ENCODE peak calls at places on chromosomes 5 and 9, in ten cellular contexts. One of them, this sample, is unnamed.
A peak's percentile ranks its signal among the peaks of the same experiment; 100 is the strongest.

GRCh38 chr9:34554211-34555001 is 31.6 kb upstream of the ENHO start:
- DNase-seq in stimulated activated CD4-positive, alpha-beta T cell treated with anti-CD3 and anti-CD28 coated beads, Interleukin-2, amount 100 ng/mL, for 48 hours: no peak
- DNase-seq in retina: peak; percentile 50
- DNase-seq in psoas muscle: no peak
- DNase-seq in naive B cell: no peak
- DNase-seq in NCI-H526: peak; percentile 66
- DNase-seq in stimulated activated naive CD4-positive, alpha-beta T cell: no peak
- DNase-seq in sciatic nerve: no peak
- DNase-seq in tibial artery: no peak
- DNase-seq in glomerular endothelial cell: no peak
- DNase-seq in this sample: no peak

GRCh38 chr9:134227451-134228411 is 63.4 kb upstream of the RNU6ATAC start:
- DNase-seq in stimulated activated CD4-positive, alpha-beta T cell treated with anti-CD3 and anti-CD28 coated beads, Interleukin-2, amount 100 ng/mL, for 48 hours: no peak
- DNase-seq in retina: no peak
- DNase-seq in psoas muscle: no peak
- DNase-seq in naive B cell: no peak
- DNase-seq in NCI-H526: no peak
- DNase-seq in stimulated activated naive CD4-positive, alpha-beta T cell: no peak
- DNase-seq in sciatic nerve: no peak
- DNase-seq in tibial artery: no peak
- DNase-seq in glomerular endothelial cell: no peak
- DNase-seq in this sample: peak; percentile 42

GRCh38 chr5:98679963-98680362 is 93.5 kb upstream of the RGMB start:
- DNase-seq in stimulated activated CD4-positive, alpha-beta T cell treated with anti-CD3 and anti-CD28 coated beads, Interleukin-2, amount 100 ng/mL, for 48 hours: no peak
- DNase-seq in retina: no peak
- DNase-seq in psoas muscle: no peak
- DNase-seq in naive B cell: no peak
- DNase-seq in NCI-H526: no peak
- DNase-seq in stimulated activated naive CD4-positive, alpha-beta T cell: no peak
- DNase-seq in sciatic nerve: no peak
- DNase-seq in tibial artery: no peak
- DNase-seq in glomerular endothelial cell: no peak
- DNase-seq in this sample: no peak

GRCh38 chr9:20253635-20254034 is 368.7 kb downstream of the MLLT3 start:
- DNase-seq in stimulated activated CD4-positive, alpha-beta T cell treated with anti-CD3 and anti-CD28 coated beads, Interleukin-2, amount 100 ng/mL, for 48 hours: no peak
- DNase-seq in retina: no peak
- DNase-seq in psoas muscle: no peak
- DNase-seq in naive B cell: no peak
- DNase-seq in NCI-H526: no peak
- DNase-seq in stimulated activated naive CD4-positive, alpha-beta T cell: no peak
- DNase-seq in sciatic nerve: no peak
- DNase-seq in tibial artery: no peak
- DNase-seq in glomerular endothelial cell: no peak
- DNase-seq in this sample: no peak

GRCh38 chr9:136975624-136976023 is 1.7 kb upstream of the PTGDS start:
- DNase-seq in stimulated activated CD4-positive, alpha-beta T cell treated with anti-CD3 and anti-CD28 coated beads, Interleukin-2, amount 100 ng/mL, for 48 hours: peak; percentile 35
- DNase-seq in retina: no peak
- DNase-seq in psoas muscle: no peak
- DNase-seq in naive B cell: no peak
- DNase-seq in NCI-H526: no peak
- DNase-seq in stimulated activated naive CD4-positive, alpha-beta T cell: no peak
- DNase-seq in sciatic nerve: no peak
- DNase-seq in tibial artery: no peak
- DNase-seq in glomerular endothelial cell: no peak
- DNase-seq in this sample: no peak

GRCh38 chr9:133115604-133116345 is 5.3 kb downstream of the RALGDS start:
- DNase-seq in stimulated activated CD4-positive, alpha-beta T cell treated with anti-CD3 and anti-CD28 coated beads, Interleukin-2, amount 100 ng/mL, for 48 hours: peak; percentile 65
- DNase-seq in retina: peak; percentile 27
- DNase-seq in psoas muscle: peak; percentile 36
- DNase-seq in naive B cell: no peak
- DNase-seq in NCI-H526: no peak
- DNase-seq in stimulated activated naive CD4-positive, alpha-beta T cell: no peak
- DNase-seq in sciatic nerve: no peak
- DNase-seq in tibial artery: no peak
- DNase-seq in glomerular endothelial cell: no peak
- DNase-seq in this sample: peak; percentile 51

GRCh38 chr5:154603978-154604679 is 126.1 kb upstream of the HAND1 start:
- DNase-seq in stimulated activated CD4-positive, alpha-beta T cell treated with anti-CD3 and anti-CD28 coated beads, Interleukin-2, amount 100 ng/mL, for 48 hours: no peak
- DNase-seq in retina: peak; percentile 48
- DNase-seq in psoas muscle: no peak
- DNase-seq in naive B cell: no peak
- DNase-seq in NCI-H526: no peak
- DNase-seq in stimulated activated naive CD4-positive, alpha-beta T cell: no peak
- DNase-seq in sciatic nerve: no peak
- DNase-seq in tibial artery: no peak
- DNase-seq in glomerular endothelial cell: no peak
- DNase-seq in this sample: no peak

GRCh38 chr5:143448518-143448917 is 45.0 kb upstream of the NR3C1 start:
- DNase-seq in stimulated activated CD4-positive, alpha-beta T cell treated with anti-CD3 and anti-CD28 coated beads, Interleukin-2, amount 100 ng/mL, for 48 hours: no peak
- DNase-seq in retina: no peak
- DNase-seq in psoas muscle: no peak
- DNase-seq in naive B cell: no peak
- DNase-seq in NCI-H526: no peak
- DNase-seq in stimulated activated naive CD4-positive, alpha-beta T cell: no peak
- DNase-seq in sciatic nerve: no peak
- DNase-seq in tibial artery: no peak
- DNase-seq in glomerular endothelial cell: no peak
- DNase-seq in this sample: no peak

GRCh38 chr9:32525506-32525905 is 490 bp downstream of the RIGI start:
- DNase-seq in stimulated activated CD4-positive, alpha-beta T cell treated with anti-CD3 and anti-CD28 coated beads, Interleukin-2, amount 100 ng/mL, for 48 hours: no peak
- DNase-seq in retina: peak; percentile 31
- DNase-seq in psoas muscle: no peak
- DNase-seq in naive B cell: no peak
- DNase-seq in NCI-H526: no peak
- DNase-seq in stimulated activated naive CD4-positive, alpha-beta T cell: no peak
- DNase-seq in sciatic nerve: no peak
- DNase-seq in tibial artery: no peak
- DNase-seq in glomerular endothelial cell: no peak
- DNase-seq in this sample: no peak

GRCh38 chr5:147690595-147690994 is 91.9 kb downstream of the JAKMIP2 start:
- DNase-seq in stimulated activated CD4-positive, alpha-beta T cell treated with anti-CD3 and anti-CD28 coated beads, Interleukin-2, amount 100 ng/mL, for 48 hours: no peak
- DNase-seq in retina: no peak
- DNase-seq in psoas muscle: no peak
- DNase-seq in naive B cell: no peak
- DNase-seq in NCI-H526: no peak
- DNase-seq in stimulated activated naive CD4-positive, alpha-beta T cell: no peak
- DNase-seq in sciatic nerve: no peak
- DNase-seq in tibial artery: no peak
- DNase-seq in glomerular endothelial cell: no peak
- DNase-seq in this sample: no peak

GRCh38 chr5:173917788-173918786 is 29.9 kb downstream of the CPEB4 start:
- DNase-seq in stimulated activated CD4-positive, alpha-beta T cell treated with anti-CD3 and anti-CD28 coated beads, Interleukin-2, amount 100 ng/mL, for 48 hours: peak; percentile 26
- DNase-seq in retina: peak; percentile 89
- DNase-seq in psoas muscle: peak; percentile 35
- DNase-seq in naive B cell: peak; percentile 77
- DNase-seq in NCI-H526: peak; percentile 63
- DNase-seq in stimulated activated naive CD4-positive, alpha-beta T cell: peak; percentile 91
- DNase-seq in sciatic nerve: peak; percentile 80
- DNase-seq in tibial artery: peak; percentile 58
- DNase-seq in glomerular endothelial cell: peak; percentile 92
- DNase-seq in this sample: peak; percentile 70

GRCh38 chr5:122144236-122144635 is 14.9 kb downstream of the ZNF474 start:
- DNase-seq in stimulated activated CD4-positive, alpha-beta T cell treated with anti-CD3 and anti-CD28 coated beads, Interleukin-2, amount 100 ng/mL, for 48 hours: no peak
- DNase-seq in retina: no peak
- DNase-seq in psoas muscle: no peak
- DNase-seq in naive B cell: no peak
- DNase-seq in NCI-H526: no peak
- DNase-seq in stimulated activated naive CD4-positive, alpha-beta T cell: no peak
- DNase-seq in sciatic nerve: no peak
- DNase-seq in tibial artery: no peak
- DNase-seq in glomerular endothelial cell: no peak
- DNase-seq in this sample: no peak

GRCh38 chr5:178785999-178786398 is 55.5 kb upstream of the ZNF354A start:
- DNase-seq in stimulated activated CD4-positive, alpha-beta T cell treated with anti-CD3 and anti-CD28 coated beads, Interleukin-2, amount 100 ng/mL, for 48 hours: no peak
- DNase-seq in retina: no peak
- DNase-seq in psoas muscle: no peak
- DNase-seq in naive B cell: no peak
- DNase-seq in NCI-H526: no peak
- DNase-seq in stimulated activated naive CD4-positive, alpha-beta T cell: no peak
- DNase-seq in sciatic nerve: no peak
- DNase-seq in tibial artery: no peak
- DNase-seq in glomerular endothelial cell: no peak
- DNase-seq in this sample: no peak

GRCh38 chr5:143782588-143783386 is 29.2 kb upstream of the HMHB1 start:
- DNase-seq in stimulated activated CD4-positive, alpha-beta T cell treated with anti-CD3 and anti-CD28 coated beads, Interleukin-2, amount 100 ng/mL, for 48 hours: no peak
- DNase-seq in retina: no peak
- DNase-seq in psoas muscle: no peak
- DNase-seq in naive B cell: no peak
- DNase-seq in NCI-H526: no peak
- DNase-seq in stimulated activated naive CD4-positive, alpha-beta T cell: no peak
- DNase-seq in sciatic nerve: no peak
- DNase-seq in tibial artery: no peak
- DNase-seq in glomerular endothelial cell: no peak
- DNase-seq in this sample: no peak

GRCh38 chr9:111601237-111602018 is 2.0 kb upstream of the PTGR1 start:
- DNase-seq in stimulated activated CD4-positive, alpha-beta T cell treated with anti-CD3 and anti-CD28 coated beads, Interleukin-2, amount 100 ng/mL, for 48 hours: no peak
- DNase-seq in retina: no peak
- DNase-seq in psoas muscle: no peak
- DNase-seq in naive B cell: no peak
- DNase-seq in NCI-H526: no peak
- DNase-seq in stimulated activated naive CD4-positive, alpha-beta T cell: no peak
- DNase-seq in sciatic nerve: no peak
- DNase-seq in tibial artery: no peak
- DNase-seq in glomerular endothelial cell: peak; percentile 61
- DNase-seq in this sample: no peak

GRCh38 chr9:93955356-93956182 is 414 bp upstream of the BARX1 start:
- DNase-seq in stimulated activated CD4-positive, alpha-beta T cell treated with anti-CD3 and anti-CD28 coated beads, Interleukin-2, amount 100 ng/mL, for 48 hours: no peak
- DNase-seq in retina: peak; percentile 71
- DNase-seq in psoas muscle: no peak
- DNase-seq in naive B cell: peak; percentile 67
- DNase-seq in NCI-H526: peak; percentile 61
- DNase-seq in stimulated activated naive CD4-positive, alpha-beta T cell: peak; percentile 11
- DNase-seq in sciatic nerve: no peak
- DNase-seq in tibial artery: no peak
- DNase-seq in glomerular endothelial cell: no peak
- DNase-seq in this sample: no peak

GRCh38 chr5:178551059-178551458 is 39.1 kb downstream of the COL23A1 start:
- DNase-seq in stimulated activated CD4-positive, alpha-beta T cell treated with anti-CD3 and anti-CD28 coated beads, Interleukin-2, amount 100 ng/mL, for 48 hours: no peak
- DNase-seq in retina: no peak
- DNase-seq in psoas muscle: no peak
- DNase-seq in naive B cell: no peak
- DNase-seq in NCI-H526: peak; percentile 2
- DNase-seq in stimulated activated naive CD4-positive, alpha-beta T cell: peak; percentile 1
- DNase-seq in sciatic nerve: no peak
- DNase-seq in tibial artery: no peak
- DNase-seq in glomerular endothelial cell: peak; percentile 10
- DNase-seq in this sample: no peak

GRCh38 chr5:8848997-8849585 is 696.8 kb downstream of the SEMA5A start:
- DNase-seq in stimulated activated CD4-positive, alpha-beta T cell treated with anti-CD3 and anti-CD28 coated beads, Interleukin-2, amount 100 ng/mL, for 48 hours: no peak
- DNase-seq in retina: no peak
- DNase-seq in psoas muscle: no peak
- DNase-seq in naive B cell: no peak
- DNase-seq in NCI-H526: no peak
- DNase-seq in stimulated activated naive CD4-positive, alpha-beta T cell: no peak
- DNase-seq in sciatic nerve: no peak
- DNase-seq in tibial artery: no peak
- DNase-seq in glomerular endothelial cell: no peak
- DNase-seq in this sample: no peak

GRCh38 chr5:146126068-146126467 is 20.7 kb upstream of the PLAC8L1 start:
- DNase-seq in stimulated activated CD4-positive, alpha-beta T cell treated with anti-CD3 and anti-CD28 coated beads, Interleukin-2, amount 100 ng/mL, for 48 hours: no peak
- DNase-seq in retina: no peak
- DNase-seq in psoas muscle: no peak
- DNase-seq in naive B cell: no peak
- DNase-seq in NCI-H526: no peak
- DNase-seq in stimulated activated naive CD4-positive, alpha-beta T cell: no peak
- DNase-seq in sciatic nerve: no peak
- DNase-seq in tibial artery: no peak
- DNase-seq in glomerular endothelial cell: no peak
- DNase-seq in this sample: no peak

GRCh38 chr5:158546080-158546479 is 553.6 kb downstream of the EBF1 start:
- DNase-seq in stimulated activated CD4-positive, alpha-beta T cell treated with anti-CD3 and anti-CD28 coated beads, Interleukin-2, amount 100 ng/mL, for 48 hours: no peak
- DNase-seq in retina: no peak
- DNase-seq in psoas muscle: no peak
- DNase-seq in naive B cell: no peak
- DNase-seq in NCI-H526: no peak
- DNase-seq in stimulated activated naive CD4-positive, alpha-beta T cell: no peak
- DNase-seq in sciatic nerve: no peak
- DNase-seq in tibial artery: no peak
- DNase-seq in glomerular endothelial cell: no peak
- DNase-seq in this sample: no peak

GRCh38 chr5:5141625-5142527 is 1.7 kb downstream of the ADAMTS16 start:
- DNase-seq in stimulated activated CD4-positive, alpha-beta T cell treated with anti-CD3 and anti-CD28 coated beads, Interleukin-2, amount 100 ng/mL, for 48 hours: peak; percentile 56
- DNase-seq in retina: peak; percentile 43
- DNase-seq in psoas muscle: no peak
- DNase-seq in naive B cell: peak; percentile 17
- DNase-seq in NCI-H526: peak; percentile 47
- DNase-seq in stimulated activated naive CD4-positive, alpha-beta T cell: peak; percentile 42
- DNase-seq in sciatic nerve: peak; percentile 76
- DNase-seq in tibial artery: peak; percentile 40
- DNase-seq in glomerular endothelial cell: peak; percentile 41
- DNase-seq in this sample: no peak

GRCh38 chr5:113034182-113034773 is 57.7 kb downstream of the DCP2 start:
- DNase-seq in stimulated activated CD4-positive, alpha-beta T cell treated with anti-CD3 and anti-CD28 coated beads, Interleukin-2, amount 100 ng/mL, for 48 hours: no peak
- DNase-seq in retina: no peak
- DNase-seq in psoas muscle: no peak
- DNase-seq in naive B cell: no peak
- DNase-seq in NCI-H526: no peak
- DNase-seq in stimulated activated naive CD4-positive, alpha-beta T cell: no peak
- DNase-seq in sciatic nerve: no peak
- DNase-seq in tibial artery: no peak
- DNase-seq in glomerular endothelial cell: no peak
- DNase-seq in this sample: no peak

GRCh38 chr5:53714324-53715010 is 154.0 kb downstream of the NDUFS4 start:
- DNase-seq in stimulated activated CD4-positive, alpha-beta T cell treated with anti-CD3 and anti-CD28 coated beads, Interleukin-2, amount 100 ng/mL, for 48 hours: no peak
- DNase-seq in retina: no peak
- DNase-seq in psoas muscle: no peak
- DNase-seq in naive B cell: no peak
- DNase-seq in NCI-H526: no peak
- DNase-seq in stimulated activated naive CD4-positive, alpha-beta T cell: no peak
- DNase-seq in sciatic nerve: no peak
- DNase-seq in tibial artery: no peak
- DNase-seq in glomerular endothelial cell: no peak
- DNase-seq in this sample: no peak

GRCh38 chr5:114265661-114266060 is 96.2 kb upstream of the KCNN2 start:
- DNase-seq in stimulated activated CD4-positive, alpha-beta T cell treated with anti-CD3 and anti-CD28 coated beads, Interleukin-2, amount 100 ng/mL, for 48 hours: no peak
- DNase-seq in retina: no peak
- DNase-seq in psoas muscle: no peak
- DNase-seq in naive B cell: no peak
- DNase-seq in NCI-H526: no peak
- DNase-seq in stimulated activated naive CD4-positive, alpha-beta T cell: no peak
- DNase-seq in sciatic nerve: no peak
- DNase-seq in tibial artery: no peak
- DNase-seq in glomerular endothelial cell: no peak
- DNase-seq in this sample: no peak

GRCh38 chr5:172007795-172008465 is 1.5 kb upstream of the FBXW11 start:
- DNase-seq in stimulated activated CD4-positive, alpha-beta T cell treated with anti-CD3 and anti-CD28 coated beads, Interleukin-2, amount 100 ng/mL, for 48 hours: no peak
- DNase-seq in retina: no peak
- DNase-seq in psoas muscle: no peak
- DNase-seq in naive B cell: no peak
- DNase-seq in NCI-H526: no peak
- DNase-seq in stimulated activated naive CD4-positive, alpha-beta T cell: no peak
- DNase-seq in sciatic nerve: no peak
- DNase-seq in tibial artery: no peak
- DNase-seq in glomerular endothelial cell: no peak
- DNase-seq in this sample: peak; percentile 29